ENCODE peak calls at places on chromosome 7, in six cellular contexts. One of them, this sample, is unnamed.

GRCh38 chr7:46179211-46179610 is 258.1 kb upstream of the IGFBP3 start:
- ATAC-seq in naive B cell: no peak
- ATAC-seq in naive thymus-derived CD4-positive, alpha-beta T cell: no peak
- ATAC-seq in activated naive CD8-positive, alpha-beta T cell treated with anti-CD3 and anti-CD28 coated beads, Interleukin-2, amount 10 ng/mL, durations not matched to agents 7 days and 5 days: no peak
- ATAC-seq in naive thymus-derived CD8-positive, alpha-beta T cell: no peak
- ATAC-seq in A549: no peak
- ATAC-seq in this sample: no peak

GRCh38 chr7:651032-651728 is 75.3 kb upstream of the DNAAF5 start:
- ATAC-seq in naive B cell: no peak
- ATAC-seq in naive thymus-derived CD4-positive, alpha-beta T cell: peak
- ATAC-seq in activated naive CD8-positive, alpha-beta T cell treated with anti-CD3 and anti-CD28 coated beads, Interleukin-2, amount 10 ng/mL, durations not matched to agents 7 days and 5 days: no peak
- ATAC-seq in naive thymus-derived CD8-positive, alpha-beta T cell: no peak
- ATAC-seq in A549: no peak
- ATAC-seq in this sample: no peak

GRCh38 chr7:102473271-102473991 is 5.3 kb downstream of the POLR2J start:
- ATAC-seq in naive B cell: no peak
- ATAC-seq in naive thymus-derived CD4-positive, alpha-beta T cell: no peak
- ATAC-seq in activated naive CD8-positive, alpha-beta T cell treated with anti-CD3 and anti-CD28 coated beads, Interleukin-2, amount 10 ng/mL, durations not matched to agents 7 days and 5 days: no peak
- ATAC-seq in naive thymus-derived CD8-positive, alpha-beta T cell: no peak
- ATAC-seq in A549: no peak
- ATAC-seq in this sample: no peak

GRCh38 chr7:18357691-18358090 is 137.9 kb upstream of the HDAC9 start:
- ATAC-seq in naive B cell: no peak
- ATAC-seq in naive thymus-derived CD4-positive, alpha-beta T cell: no peak
- ATAC-seq in activated naive CD8-positive, alpha-beta T cell treated with anti-CD3 and anti-CD28 coated beads, Interleukin-2, amount 10 ng/mL, durations not matched to agents 7 days and 5 days: no peak
- ATAC-seq in naive thymus-derived CD8-positive, alpha-beta T cell: no peak
- ATAC-seq in A549: peak
- ATAC-seq in this sample: peak

GRCh38 chr7:31065021-31065593 is 13.0 kb downstream of the ADCYAP1R1 start:
- ATAC-seq in naive B cell: no peak
- ATAC-seq in naive thymus-derived CD4-positive, alpha-beta T cell: no peak
- ATAC-seq in activated naive CD8-positive, alpha-beta T cell treated with anti-CD3 and anti-CD28 coated beads, Interleukin-2, amount 10 ng/mL, durations not matched to agents 7 days and 5 days: no peak
- ATAC-seq in naive thymus-derived CD8-positive, alpha-beta T cell: no peak
- ATAC-seq in A549: no peak
- ATAC-seq in this sample: no peak

GRCh38 chr7:143104759-143105158 is 27.1 kb upstream of the PIP start:
- ATAC-seq in naive B cell: no peak
- ATAC-seq in naive thymus-derived CD4-positive, alpha-beta T cell: no peak
- ATAC-seq in activated naive CD8-positive, alpha-beta T cell treated with anti-CD3 and anti-CD28 coated beads, Interleukin-2, amount 10 ng/mL, durations not matched to agents 7 days and 5 days: no peak
- ATAC-seq in naive thymus-derived CD8-positive, alpha-beta T cell: no peak
- ATAC-seq in A549: no peak
- ATAC-seq in this sample: no peak

GRCh38 chr7:99557196-99557607 is 1.2 kb upstream of the ZNF655 start:
- ATAC-seq in naive B cell: no peak
- ATAC-seq in naive thymus-derived CD4-positive, alpha-beta T cell: no peak
- ATAC-seq in activated naive CD8-positive, alpha-beta T cell treated with anti-CD3 and anti-CD28 coated beads, Interleukin-2, amount 10 ng/mL, durations not matched to agents 7 days and 5 days: no peak
- ATAC-seq in naive thymus-derived CD8-positive, alpha-beta T cell: no peak
- ATAC-seq in A549: no peak
- ATAC-seq in this sample: no peak

GRCh38 chr7:130463553-130464434 is 23.0 kb upstream of the CEP41 start:
- ATAC-seq in naive B cell: no peak
- ATAC-seq in naive thymus-derived CD4-positive, alpha-beta T cell: no peak
- ATAC-seq in activated naive CD8-positive, alpha-beta T cell treated with anti-CD3 and anti-CD28 coated beads, Interleukin-2, amount 10 ng/mL, durations not matched to agents 7 days and 5 days: no peak
- ATAC-seq in naive thymus-derived CD8-positive, alpha-beta T cell: peak
- ATAC-seq in A549: no peak
- ATAC-seq in this sample: no peak

GRCh38 chr7:2087744-2088143 is 145.0 kb downstream of the MAD1L1 start:
- ATAC-seq in naive B cell: peak
- ATAC-seq in naive thymus-derived CD4-positive, alpha-beta T cell: peak
- ATAC-seq in activated naive CD8-positive, alpha-beta T cell treated with anti-CD3 and anti-CD28 coated beads, Interleukin-2, amount 10 ng/mL, durations not matched to agents 7 days and 5 days: no peak
- ATAC-seq in naive thymus-derived CD8-positive, alpha-beta T cell: no peak
- ATAC-seq in A549: no peak
- ATAC-seq in this sample: no peak

GRCh38 chr7:79176859-79177477 is 276.5 kb downstream of the MAGI2 start:
- ATAC-seq in naive B cell: no peak
- ATAC-seq in naive thymus-derived CD4-positive, alpha-beta T cell: no peak
- ATAC-seq in activated naive CD8-positive, alpha-beta T cell treated with anti-CD3 and anti-CD28 coated beads, Interleukin-2, amount 10 ng/mL, durations not matched to agents 7 days and 5 days: no peak
- ATAC-seq in naive thymus-derived CD8-positive, alpha-beta T cell: no peak
- ATAC-seq in A549: peak
- ATAC-seq in this sample: no peak

GRCh38 chr7:40899151-40899550 is 764.3 kb downstream of the SUGCT start:
- ATAC-seq in naive B cell: no peak
- ATAC-seq in naive thymus-derived CD4-positive, alpha-beta T cell: no peak
- ATAC-seq in activated naive CD8-positive, alpha-beta T cell treated with anti-CD3 and anti-CD28 coated beads, Interleukin-2, amount 10 ng/mL, durations not matched to agents 7 days and 5 days: no peak
- ATAC-seq in naive thymus-derived CD8-positive, alpha-beta T cell: no peak
- ATAC-seq in A549: no peak
- ATAC-seq in this sample: no peak

GRCh38 chr7:102178410-102178809 is 108.3 kb upstream of the SH2B2 start:
- ATAC-seq in naive B cell: no peak
- ATAC-seq in naive thymus-derived CD4-positive, alpha-beta T cell: no peak
- ATAC-seq in activated naive CD8-positive, alpha-beta T cell treated with anti-CD3 and anti-CD28 coated beads, Interleukin-2, amount 10 ng/mL, durations not matched to agents 7 days and 5 days: no peak
- ATAC-seq in naive thymus-derived CD8-positive, alpha-beta T cell: no peak
- ATAC-seq in A549: no peak
- ATAC-seq in this sample: no peak

GRCh38 chr7:115462301-115463015 is 540.6 kb downstream of the MDFIC start:
- ATAC-seq in naive B cell: no peak
- ATAC-seq in naive thymus-derived CD4-positive, alpha-beta T cell: peak
- ATAC-seq in activated naive CD8-positive, alpha-beta T cell treated with anti-CD3 and anti-CD28 coated beads, Interleukin-2, amount 10 ng/mL, durations not matched to agents 7 days and 5 days: no peak
- ATAC-seq in naive thymus-derived CD8-positive, alpha-beta T cell: no peak
- ATAC-seq in A549: no peak
- ATAC-seq in this sample: no peak

GRCh38 chr7:105718511-105718925 is 137.2 kb upstream of the EFCAB10 start:
- ATAC-seq in naive B cell: no peak
- ATAC-seq in naive thymus-derived CD4-positive, alpha-beta T cell: peak
- ATAC-seq in activated naive CD8-positive, alpha-beta T cell treated with anti-CD3 and anti-CD28 coated beads, Interleukin-2, amount 10 ng/mL, durations not matched to agents 7 days and 5 days: no peak
- ATAC-seq in naive thymus-derived CD8-positive, alpha-beta T cell: no peak
- ATAC-seq in A549: no peak
- ATAC-seq in this sample: no peak

GRCh38 chr7:7820939-7821338 is 102.5 kb upstream of the RPA3 start:
- ATAC-seq in naive B cell: peak
- ATAC-seq in naive thymus-derived CD4-positive, alpha-beta T cell: no peak
- ATAC-seq in activated naive CD8-positive, alpha-beta T cell treated with anti-CD3 and anti-CD28 coated beads, Interleukin-2, amount 10 ng/mL, durations not matched to agents 7 days and 5 days: no peak
- ATAC-seq in naive thymus-derived CD8-positive, alpha-beta T cell: no peak
- ATAC-seq in A549: no peak
- ATAC-seq in this sample: peak

GRCh38 chr7:16770657-16771329 is 17.2 kb downstream of the TSPAN13 start:
- ATAC-seq in naive B cell: no peak
- ATAC-seq in naive thymus-derived CD4-positive, alpha-beta T cell: no peak
- ATAC-seq in activated naive CD8-positive, alpha-beta T cell treated with anti-CD3 and anti-CD28 coated beads, Interleukin-2, amount 10 ng/mL, durations not matched to agents 7 days and 5 days: no peak
- ATAC-seq in naive thymus-derived CD8-positive, alpha-beta T cell: no peak
- ATAC-seq in A549: no peak
- ATAC-seq in this sample: peak

GRCh38 chr7:21276471-21277035 is 151.3 kb upstream of the SP4 start:
- ATAC-seq in naive B cell: no peak
- ATAC-seq in naive thymus-derived CD4-positive, alpha-beta T cell: no peak
- ATAC-seq in activated naive CD8-positive, alpha-beta T cell treated with anti-CD3 and anti-CD28 coated beads, Interleukin-2, amount 10 ng/mL, durations not matched to agents 7 days and 5 days: no peak
- ATAC-seq in naive thymus-derived CD8-positive, alpha-beta T cell: no peak
- ATAC-seq in A549: no peak
- ATAC-seq in this sample: no peak

GRCh38 chr7:130277763-130278643 is 11.3 kb downstream of the CPA2 start:
- ATAC-seq in naive B cell: no peak
- ATAC-seq in naive thymus-derived CD4-positive, alpha-beta T cell: no peak
- ATAC-seq in activated naive CD8-positive, alpha-beta T cell treated with anti-CD3 and anti-CD28 coated beads, Interleukin-2, amount 10 ng/mL, durations not matched to agents 7 days and 5 days: no peak
- ATAC-seq in naive thymus-derived CD8-positive, alpha-beta T cell: no peak
- ATAC-seq in A549: peak
- ATAC-seq in this sample: no peak

GRCh38 chr7:22895491-22895890 is 72.8 kb upstream of the TOMM7 start:
- ATAC-seq in naive B cell: no peak
- ATAC-seq in naive thymus-derived CD4-positive, alpha-beta T cell: no peak
- ATAC-seq in activated naive CD8-positive, alpha-beta T cell treated with anti-CD3 and anti-CD28 coated beads, Interleukin-2, amount 10 ng/mL, durations not matched to agents 7 days and 5 days: no peak
- ATAC-seq in naive thymus-derived CD8-positive, alpha-beta T cell: no peak
- ATAC-seq in A549: no peak
- ATAC-seq in this sample: no peak

GRCh38 chr7:77651544-77652162 is 44.6 kb upstream of the RSBN1L start:
- ATAC-seq in naive B cell: no peak
- ATAC-seq in naive thymus-derived CD4-positive, alpha-beta T cell: peak
- ATAC-seq in activated naive CD8-positive, alpha-beta T cell treated with anti-CD3 and anti-CD28 coated beads, Interleukin-2, amount 10 ng/mL, durations not matched to agents 7 days and 5 days: no peak
- ATAC-seq in naive thymus-derived CD8-positive, alpha-beta T cell: no peak
- ATAC-seq in A549: peak
- ATAC-seq in this sample: no peak

GRCh38 chr7:27106181-27106905 is 3.9 kb upstream of the HOXA2 start:
- ATAC-seq in naive B cell: no peak
- ATAC-seq in naive thymus-derived CD4-positive, alpha-beta T cell: no peak
- ATAC-seq in activated naive CD8-positive, alpha-beta T cell treated with anti-CD3 and anti-CD28 coated beads, Interleukin-2, amount 10 ng/mL, durations not matched to agents 7 days and 5 days: no peak
- ATAC-seq in naive thymus-derived CD8-positive, alpha-beta T cell: no peak
- ATAC-seq in A549: no peak
- ATAC-seq in this sample: no peak

GRCh38 chr7:44073664-44074348 is 8.4 kb upstream of the PGAM2 start:
- ATAC-seq in naive B cell: peak
- ATAC-seq in naive thymus-derived CD4-positive, alpha-beta T cell: peak
- ATAC-seq in activated naive CD8-positive, alpha-beta T cell treated with anti-CD3 and anti-CD28 coated beads, Interleukin-2, amount 10 ng/mL, durations not matched to agents 7 days and 5 days: peak
- ATAC-seq in naive thymus-derived CD8-positive, alpha-beta T cell: peak
- ATAC-seq in A549: no peak
- ATAC-seq in this sample: peak

GRCh38 chr7:80140388-80140787 is 5.8 kb downstream of the GNAI1 start:
- ATAC-seq in naive B cell: no peak
- ATAC-seq in naive thymus-derived CD4-positive, alpha-beta T cell: no peak
- ATAC-seq in activated naive CD8-positive, alpha-beta T cell treated with anti-CD3 and anti-CD28 coated beads, Interleukin-2, amount 10 ng/mL, durations not matched to agents 7 days and 5 days: no peak
- ATAC-seq in naive thymus-derived CD8-positive, alpha-beta T cell: no peak
- ATAC-seq in A549: no peak
- ATAC-seq in this sample: no peak

GRCh38 chr7:2849941-2850766 is 6.0 kb upstream of the GNA12 start:
- ATAC-seq in naive B cell: no peak
- ATAC-seq in naive thymus-derived CD4-positive, alpha-beta T cell: peak
- ATAC-seq in activated naive CD8-positive, alpha-beta T cell treated with anti-CD3 and anti-CD28 coated beads, Interleukin-2, amount 10 ng/mL, durations not matched to agents 7 days and 5 days: no peak
- ATAC-seq in naive thymus-derived CD8-positive, alpha-beta T cell: no peak
- ATAC-seq in A549: no peak
- ATAC-seq in this sample: no peak

GRCh38 chr7:1742555-1743303 is 72.7 kb downstream of the ELFN1 start:
- ATAC-seq in naive B cell: peak
- ATAC-seq in naive thymus-derived CD4-positive, alpha-beta T cell: no peak
- ATAC-seq in activated naive CD8-positive, alpha-beta T cell treated with anti-CD3 and anti-CD28 coated beads, Interleukin-2, amount 10 ng/mL, durations not matched to agents 7 days and 5 days: peak
- ATAC-seq in naive thymus-derived CD8-positive, alpha-beta T cell: peak
- ATAC-seq in A549: peak
- ATAC-seq in this sample: no peak

GRCh38 chr7:51033722-51034530 is 251.2 kb upstream of the GRB10 start:
- ATAC-seq in naive B cell: no peak
- ATAC-seq in naive thymus-derived CD4-positive, alpha-beta T cell: no peak
- ATAC-seq in activated naive CD8-positive, alpha-beta T cell treated with anti-CD3 and anti-CD28 coated beads, Interleukin-2, amount 10 ng/mL, durations not matched to agents 7 days and 5 days: no peak
- ATAC-seq in naive thymus-derived CD8-positive, alpha-beta T cell: no peak
- ATAC-seq in A549: peak
- ATAC-seq in this sample: no peak

GRCh38 chr7:99313204-99313573 is 12.5 kb upstream of the ARPC1A start:
- ATAC-seq in naive B cell: peak
- ATAC-seq in naive thymus-derived CD4-positive, alpha-beta T cell: peak
- ATAC-seq in activated naive CD8-positive, alpha-beta T cell treated with anti-CD3 and anti-CD28 coated beads, Interleukin-2, amount 10 ng/mL, durations not matched to agents 7 days and 5 days: peak
- ATAC-seq in naive thymus-derived CD8-positive, alpha-beta T cell: peak
- ATAC-seq in A549: no peak
- ATAC-seq in this sample: no peak

GRCh38 chr7:131352032-131352431 is 24.4 kb downstream of the MKLN1 start:
- ATAC-seq in naive B cell: no peak
- ATAC-seq in naive thymus-derived CD4-positive, alpha-beta T cell: no peak
- ATAC-seq in activated naive CD8-positive, alpha-beta T cell treated with anti-CD3 and anti-CD28 coated beads, Interleukin-2, amount 10 ng/mL, durations not matched to agents 7 days and 5 days: no peak
- ATAC-seq in naive thymus-derived CD8-positive, alpha-beta T cell: no peak
- ATAC-seq in A549: no peak
- ATAC-seq in this sample: no peak

GRCh38 chr7:104903781-104904180 is 110.2 kb upstream of the KMT2E start:
- ATAC-seq in naive B cell: no peak
- ATAC-seq in naive thymus-derived CD4-positive, alpha-beta T cell: no peak
- ATAC-seq in activated naive CD8-positive, alpha-beta T cell treated with anti-CD3 and anti-CD28 coated beads, Interleukin-2, amount 10 ng/mL, durations not matched to agents 7 days and 5 days: no peak
- ATAC-seq in naive thymus-derived CD8-positive, alpha-beta T cell: no peak
- ATAC-seq in A549: no peak
- ATAC-seq in this sample: no peak

GRCh38 chr7:121753965-121754364 is 119.0 kb upstream of the PTPRZ1 start:
- ATAC-seq in naive B cell: no peak
- ATAC-seq in naive thymus-derived CD4-positive, alpha-beta T cell: no peak
- ATAC-seq in activated naive CD8-positive, alpha-beta T cell treated with anti-CD3 and anti-CD28 coated beads, Interleukin-2, amount 10 ng/mL, durations not matched to agents 7 days and 5 days: no peak
- ATAC-seq in naive thymus-derived CD8-positive, alpha-beta T cell: no peak
- ATAC-seq in A549: no peak
- ATAC-seq in this sample: no peak

GRCh38 chr7:4549681-4550080 is 132.4 kb upstream of the FOXK1 start:
- ATAC-seq in naive B cell: no peak
- ATAC-seq in naive thymus-derived CD4-positive, alpha-beta T cell: no peak
- ATAC-seq in activated naive CD8-positive, alpha-beta T cell treated with anti-CD3 and anti-CD28 coated beads, Interleukin-2, amount 10 ng/mL, durations not matched to agents 7 days and 5 days: no peak
- ATAC-seq in naive thymus-derived CD8-positive, alpha-beta T cell: no peak
- ATAC-seq in A549: no peak
- ATAC-seq in this sample: no peak

GRCh38 chr7:6128205-6128604 is 97.0 kb downstream of the ANKRD61 start:
- ATAC-seq in naive B cell: no peak
- ATAC-seq in naive thymus-derived CD4-positive, alpha-beta T cell: no peak
- ATAC-seq in activated naive CD8-positive, alpha-beta T cell treated with anti-CD3 and anti-CD28 coated beads, Interleukin-2, amount 10 ng/mL, durations not matched to agents 7 days and 5 days: no peak
- ATAC-seq in naive thymus-derived CD8-positive, alpha-beta T cell: no peak
- ATAC-seq in A549: no peak
- ATAC-seq in this sample: no peak

GRCh38 chr7:158601090-158601489 is 13.5 kb upstream of the PTPRN2 start:
- ATAC-seq in naive B cell: no peak
- ATAC-seq in naive thymus-derived CD4-positive, alpha-beta T cell: no peak
- ATAC-seq in activated naive CD8-positive, alpha-beta T cell treated with anti-CD3 and anti-CD28 coated beads, Interleukin-2, amount 10 ng/mL, durations not matched to agents 7 days and 5 days: no peak
- ATAC-seq in naive thymus-derived CD8-positive, alpha-beta T cell: no peak
- ATAC-seq in A549: no peak
- ATAC-seq in this sample: no peak

GRCh38 chr7:3191545-3191944 is 109.5 kb upstream of the SDK1 start:
- ATAC-seq in naive B cell: peak
- ATAC-seq in naive thymus-derived CD4-positive, alpha-beta T cell: no peak
- ATAC-seq in activated naive CD8-positive, alpha-beta T cell treated with anti-CD3 and anti-CD28 coated beads, Interleukin-2, amount 10 ng/mL, durations not matched to agents 7 days and 5 days: no peak
- ATAC-seq in naive thymus-derived CD8-positive, alpha-beta T cell: no peak
- ATAC-seq in A549: no peak
- ATAC-seq in this sample: peak

GRCh38 chr7:159172314-159172892 is 27.7 kb upstream of the VIPR2 start:
- ATAC-seq in naive B cell: no peak
- ATAC-seq in naive thymus-derived CD4-positive, alpha-beta T cell: no peak
- ATAC-seq in activated naive CD8-positive, alpha-beta T cell treated with anti-CD3 and anti-CD28 coated beads, Interleukin-2, amount 10 ng/mL, durations not matched to agents 7 days and 5 days: no peak
- ATAC-seq in naive thymus-derived CD8-positive, alpha-beta T cell: no peak
- ATAC-seq in A549: no peak
- ATAC-seq in this sample: no peak

GRCh38 chr7:96097802-96098201 is 224.1 kb downstream of the SLC25A13 start:
- ATAC-seq in naive B cell: no peak
- ATAC-seq in naive thymus-derived CD4-positive, alpha-beta T cell: no peak
- ATAC-seq in activated naive CD8-positive, alpha-beta T cell treated with anti-CD3 and anti-CD28 coated beads, Interleukin-2, amount 10 ng/mL, durations not matched to agents 7 days and 5 days: no peak
- ATAC-seq in naive thymus-derived CD8-positive, alpha-beta T cell: no peak
- ATAC-seq in A549: no peak
- ATAC-seq in this sample: no peak

This sample was measured in stimulated activated memory B cell treated with anti-CD40 and anti-IgM and Interleukin-4, amounts not matched to agents 10 μg/mL and 1 μg/mL and 100 μg/mL, for 72 hours.